ENCODE peak calls at places on chromosomes 5 and 9, in six cellular contexts. V, P, F, M, T and U are unnamed samples.

GRCh38 chr9:125807065-125807464 is 59.9 kb downstream of the PBX3 start:
- DNase-seq in V (no peak), P (no peak), F (no peak), M (no peak), T (no peak), U (no peak)

GRCh38 chr9:105150991-105151685 is 93.3 kb upstream of the SLC44A1 start:
- DNase-seq in V (no peak), P (no peak), F (no peak), M (no peak), T (peak; percentile 23), U (peak; percentile 60)

GRCh38 chr9:7123743-7124142 is 366.0 kb downstream of the KDM4C start:
- DNase-seq in V (no peak), P (no peak), F (no peak), M (no peak), T (no peak), U (no peak)

GRCh38 chr5:141615991-141616715 is 2.6 kb downstream of the DIAPH1 start:
- DNase-seq in V (no peak), P (no peak), F (no peak), M (no peak), T (no peak), U (no peak)

GRCh38 chr5:170184007-170184687 is 48.6 kb upstream of the C5orf58 start:
- DNase-seq in V (peak; percentile 61), P (peak; percentile 75), F (peak; percentile 72), M (peak; percentile 12), T (peak; percentile 60), U (peak; percentile 80)

GRCh38 chr5:122896598-122897282 is 51.3 kb downstream of the SNX24 start:
- DNase-seq in V (peak; percentile 53), P (peak; percentile 57), F (no peak), M (no peak), T (no peak), U (no peak)

GRCh38 chr5:34655354-34655991 is 655 bp upstream of the RAI14 start:
- DNase-seq in V (no peak), P (peak; percentile 76), F (peak; percentile 64), M (peak; percentile 48), T (peak; percentile 53), U (peak; percentile 73)

GRCh38 chr9:124017064-124017928 is 5.7 kb downstream of the LHX2 start:
- DNase-seq in V (no peak), P (no peak), F (no peak), M (no peak), T (peak; percentile 57), U (no peak)

GRCh38 chr5:137192293-137192743 is 306.8 kb downstream of the SPOCK1 start:
- DNase-seq in V (no peak), P (no peak), F (no peak), M (no peak), T (no peak), U (no peak)

GRCh38 chr5:137498301-137498735 is 808 bp downstream of the SPOCK1 start:
- DNase-seq in V (no peak), P (no peak), F (no peak), M (no peak), T (no peak), U (no peak)

GRCh38 chr9:4119778-4120554 is 179.9 kb downstream of the GLIS3 start:
- DNase-seq in V (no peak), P (no peak), F (no peak), M (no peak), T (no peak), U (no peak)

GRCh38 chr5:41334221-41334620 is 120.9 kb upstream of the C6 start:
- DNase-seq in V (no peak), P (peak; percentile 42), F (no peak), M (no peak), T (no peak), U (no peak)

GRCh38 chr5:172660974-172661373 is 19.9 kb downstream of the NEURL1B start:
- DNase-seq in V (no peak), P (no peak), F (no peak), M (no peak), T (no peak), U (no peak)

GRCh38 chr5:176817864-176818377 is 7.6 kb downstream of the UNC5A start:
- DNase-seq in V (peak; percentile 55), P (peak; percentile 40), F (peak; percentile 68), M (no peak), T (peak; percentile 68), U (peak; percentile 58)